ENCODE peak calls at places on chromosomes 12 and 14, in five cellular contexts. C, K, O, M and W are unnamed samples.

GRCh38 chr14:75049731-75050201 is 1.5 kb downstream of the MLH3 start:
- DNase-seq in C (no peak), K (no peak), O (no peak), M (no peak), W (no peak)

GRCh38 chr12:53034459-53034858 is 15.4 kb upstream of the TNS2 start:
- DNase-seq in C (no peak), K (no peak), O (no peak), M (no peak), W (no peak)

GRCh38 chr12:8065991-8066594 is at the start of gene C3AR1:
- DNase-seq in C (no peak), K (no peak), O (no peak), M (peak), W (no peak)

GRCh38 chr12:87444039-87444438 is 585.2 kb downstream of the C12orf50 start:
- DNase-seq in C (no peak), K (no peak), O (no peak), M (no peak), W (no peak)

GRCh38 chr12:93572712-93573551 is 457 bp downstream of the SOCS2 start:
- DNase-seq in C (peak), K (peak), O (no peak), M (peak), W (no peak)

GRCh38 chr12:55934773-55935172 is 3.8 kb downstream of the DGKA start:
- DNase-seq in C (no peak), K (no peak), O (no peak), M (no peak), W (no peak)

GRCh38 chr14:28142400-28143015 is 624.1 kb upstream of the FOXG1 start:
- DNase-seq in C (no peak), K (peak), O (no peak), M (no peak), W (no peak)

GRCh38 chr12:53300187-53300586 is 692 bp downstream of the MYG1 start:
- DNase-seq in C (no peak), K (peak), O (no peak), M (no peak), W (no peak)

GRCh38 chr14:90850487-90850886 is 34.3 kb upstream of the TTC7B start:
- DNase-seq in C (no peak), K (peak), O (no peak), M (no peak), W (no peak)

GRCh38 chr14:51167587-51168219 is 72.3 kb upstream of the TMX1 start:
- DNase-seq in C (no peak), K (no peak), O (no peak), M (no peak), W (no peak)

GRCh38 chr12:100793182-100793581 is 1.4 kb upstream of the ANO4 start:
- DNase-seq in C (no peak), K (no peak), O (no peak), M (no peak), W (no peak)

DNA sequence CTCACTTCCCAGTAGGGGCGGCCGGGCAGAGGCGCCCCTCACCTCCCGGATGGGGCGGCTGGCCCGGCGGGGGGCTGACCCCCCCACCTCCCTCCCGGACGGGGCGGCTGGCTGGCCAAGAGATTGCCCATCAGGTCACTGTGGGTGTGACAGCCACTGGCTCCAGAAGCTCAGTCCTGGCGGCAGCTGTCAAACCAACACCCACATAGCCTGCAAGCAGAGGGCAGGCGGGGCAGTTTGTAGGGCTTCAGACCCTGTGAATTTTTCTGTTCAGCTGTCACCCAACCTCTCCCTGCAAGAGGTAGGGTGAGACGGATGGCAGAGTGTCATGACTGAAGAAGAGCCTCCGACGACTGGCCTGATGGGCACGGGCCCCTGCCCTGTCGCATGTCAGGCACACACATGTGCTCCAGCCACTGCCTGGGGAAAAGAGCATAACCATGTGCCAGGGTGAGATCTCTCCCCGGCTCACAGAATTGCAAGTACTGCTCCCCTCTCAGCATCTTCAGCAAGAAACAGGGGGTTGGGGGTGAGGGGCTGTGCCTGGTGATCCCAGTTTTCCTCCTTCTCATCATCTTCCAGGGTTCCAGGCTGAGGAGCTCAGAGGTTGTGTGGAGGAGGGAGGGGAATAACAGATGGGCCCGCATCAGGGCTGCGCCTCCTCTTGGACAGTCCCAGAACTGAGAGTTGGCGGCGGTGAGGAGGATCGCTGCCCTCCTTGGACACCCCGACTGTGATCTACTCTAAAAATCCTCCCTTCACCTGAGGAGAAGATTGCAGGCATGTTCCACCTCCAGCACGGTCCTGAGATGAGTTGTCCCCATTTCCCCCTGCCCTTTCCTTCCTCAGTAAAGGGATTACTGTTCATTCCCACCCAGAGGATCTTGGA is 11.2 kb upstream of the PRPH start:
- DNase-seq in C (no peak), K (peak), O (no peak), M (no peak), W (no peak)
- TF ChIP-seq CTCF in C (no peak), K (peak), O (no peak), M (no peak), W (no peak)

DNA sequence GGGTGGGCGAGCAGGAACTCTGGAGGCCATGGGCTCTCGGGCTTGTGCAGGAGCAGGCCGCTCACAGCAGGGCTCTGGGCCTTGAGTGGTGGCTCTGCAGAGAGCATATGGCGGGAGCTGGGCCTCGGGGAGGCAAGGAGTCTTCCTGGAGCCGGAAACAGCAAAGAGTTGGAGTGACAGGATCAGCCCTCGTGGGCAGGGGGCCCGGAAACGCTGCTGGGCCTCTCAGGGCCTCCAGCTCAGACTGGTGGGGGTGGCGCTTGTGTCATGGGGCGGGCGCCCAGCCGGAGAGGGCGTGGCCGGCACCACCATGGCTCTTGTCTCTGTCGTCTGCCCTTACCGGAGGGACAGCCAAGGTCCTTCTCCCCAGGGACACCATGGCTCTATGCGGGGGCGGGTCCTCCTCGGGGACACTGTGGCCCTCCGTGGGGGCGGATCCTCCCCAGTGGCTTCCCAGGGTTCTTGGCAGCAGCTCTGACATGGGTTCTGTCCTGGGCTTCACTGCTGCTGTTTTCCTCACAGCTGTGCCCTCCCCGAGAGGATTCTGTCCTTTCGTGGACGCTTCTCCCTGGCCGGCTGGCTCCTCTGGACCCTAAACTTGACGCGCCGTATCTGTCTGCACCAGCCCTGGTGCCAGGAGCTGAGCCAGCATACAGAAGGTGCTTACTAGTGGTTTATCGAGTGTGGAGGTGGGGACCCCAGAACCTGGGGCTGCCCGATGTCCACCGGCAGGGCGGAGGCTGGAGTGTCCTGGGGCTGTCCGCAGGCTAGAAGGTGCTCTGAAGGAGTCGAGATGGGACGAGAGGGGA is 17.0 kb downstream of the FBRSL1 start:
- DNase-seq in C (peak), K (no peak), O (no peak), M (peak), W (peak)
- TF ChIP-seq POLR2AphosphoS5 in C (peak), K (no peak), O (no peak), M (no peak), W (no peak)

DNA sequence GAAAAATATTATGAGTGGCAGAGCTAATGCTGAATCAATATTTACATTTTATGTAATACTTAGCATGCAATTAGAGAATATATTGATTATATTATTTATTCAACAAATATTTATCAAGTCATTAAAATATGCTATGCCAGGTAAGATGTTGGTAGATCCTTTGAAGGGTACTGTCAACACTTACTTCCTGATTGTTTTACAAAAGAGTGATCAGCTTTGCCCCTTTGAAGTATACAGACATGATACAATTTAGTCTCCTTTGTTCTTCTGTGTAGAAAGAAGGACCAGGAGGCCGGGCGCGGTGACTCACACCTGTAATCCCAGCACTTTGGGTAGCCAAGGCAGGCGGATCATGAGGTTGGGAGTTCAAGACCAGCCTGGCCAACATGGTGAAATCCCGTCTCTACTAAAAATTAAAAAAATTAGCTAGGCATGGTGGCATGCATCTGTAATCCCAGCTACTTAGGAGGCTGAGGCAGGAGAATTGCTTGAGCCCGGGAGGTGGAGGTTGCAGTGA is 73.9 kb upstream of the IFNG-AS1 start:
- DNase-seq in C (no peak), K (no peak), O (no peak), M (no peak), W (peak)
- TF ChIP-seq CTCF in C (no peak), K (no peak), O (no peak), M (no peak), W (no peak)

GRCh38 chr12:13386269-13387039 is 189.9 kb downstream of the EMP1 start:
- DNase-seq in C (no peak), K (no peak), O (no peak), M (no peak), W (no peak)

GRCh38 chr12:13387074-13387473 is 190.5 kb downstream of the EMP1 start:
- DNase-seq in C (no peak), K (no peak), O (no peak), M (no peak), W (no peak)

GRCh38 chr12:13390921-13391320 is 194.4 kb downstream of the EMP1 start:
- DNase-seq in C (no peak), K (no peak), O (no peak), M (no peak), W (no peak)

GRCh38 chr12:13390381-13390856 is 193.9 kb downstream of the EMP1 start:
- DNase-seq in C (no peak), K (no peak), O (peak), M (peak), W (peak)
- TF ChIP-seq POLR2AphosphoS5 in C (no peak), K (no peak), O (no peak), M (peak), W (peak)

GRCh38 chr14:79542121-79542520 is 669.2 kb downstream of the DIO2 start:
- DNase-seq in C (no peak), K (no peak), O (no peak), M (no peak), W (no peak)

GRCh38 chr14:79543348-79543747 is 668.0 kb downstream of the DIO2 start:
- DNase-seq in C (no peak), K (no peak), O (no peak), M (no peak), W (no peak)

GRCh38 chr14:79540394-79540793 is 670.9 kb downstream of the DIO2 start:
- DNase-seq in C (no peak), K (peak), O (no peak), M (no peak), W (no peak)

GRCh38 chr14:79544671-79545070 is 666.6 kb downstream of the DIO2 start:
- DNase-seq in C (no peak), K (no peak), O (no peak), M (no peak), W (no peak)

DNA sequence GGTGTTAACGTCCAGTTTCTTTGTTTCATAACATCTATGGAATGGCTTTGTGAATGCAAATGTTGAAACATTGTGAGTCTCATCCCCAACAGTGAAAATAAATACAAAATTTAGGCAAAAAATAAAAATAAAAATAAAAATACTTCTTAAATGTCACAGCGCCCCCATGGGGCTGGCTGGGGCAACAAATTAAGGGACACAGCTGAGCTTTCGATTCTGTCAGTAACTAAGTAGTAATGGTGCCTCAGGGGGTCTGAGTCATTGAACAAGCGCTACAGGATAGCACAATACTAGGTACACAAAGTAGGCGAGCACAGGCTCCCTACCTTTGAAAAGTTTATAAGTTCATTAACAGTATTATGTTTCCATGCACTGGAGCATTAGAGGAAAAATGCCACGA is 667.3 kb downstream of the DIO2 start:
- DNase-seq in C (no peak), K (peak), O (no peak), M (no peak), W (no peak)
- TF ChIP-seq CTCF in C (no peak), K (peak), O (no peak), M (peak), W (no peak)

GRCh38 chr12:47816646-47817271 is 2.9 kb downstream of the HDAC7 start:
- DNase-seq in C (peak), K (peak), O (no peak), M (no peak), W (no peak)

GRCh38 chr12:47818382-47818700 is 1.4 kb downstream of the HDAC7 start:
- DNase-seq in C (no peak), K (peak), O (no peak), M (peak), W (no peak)

GRCh38 chr12:47818701-47819543 is 781 bp downstream of the HDAC7 start:
- DNase-seq in C (peak), K (peak), O (no peak), M (peak), W (peak)

GRCh38 chr12:47817272-47818006 is 2.3 kb downstream of the HDAC7 start:
- DNase-seq in C (peak), K (peak), O (no peak), M (no peak), W (no peak)

GRCh38 chr12:47818007-47818376 is 1.7 kb downstream of the HDAC7 start:
- DNase-seq in C (peak), K (no peak), O (no peak), M (no peak), W (no peak)
- TF ChIP-seq POLR2AphosphoS5 in C (no peak), K (no peak), O (no peak), M (no peak), W (no peak)